ENCODE peak calls at places on chromosome 7, in five cellular contexts. One of them, this sample, is unnamed. For H3K4me1, the result is how much of the 10 kb centered on the place peaks cover.

GRCh38 chr7:112779667-112780066 is 10.5 kb downstream of the TMEM168 start:
- DNase-seq in gastrocnemius medialis: no peak
- DNase-seq in ovary: no peak
- DNase-seq in A549: no peak
- DNase-seq in K562: no peak
- DNase-seq in this sample: no peak

GRCh38 chr7:12670071-12670729 is 17.2 kb upstream of the ARL4A start:
- DNase-seq in gastrocnemius medialis: no peak
- DNase-seq in ovary: no peak
- DNase-seq in A549: no peak
- DNase-seq in K562: no peak
- DNase-seq in this sample: no peak

GRCh38 chr7:105808703-105809590 is 67.5 kb downstream of the ATXN7L1 start:
- DNase-seq in gastrocnemius medialis: no peak
- DNase-seq in ovary: no peak
- DNase-seq in A549: peak
- DNase-seq in K562: no peak
- DNase-seq in this sample: no peak

GRCh38 chr7:23220690-23221305 is 25.8 kb upstream of the GPNMB start:
- DNase-seq in gastrocnemius medialis: no peak
- DNase-seq in ovary: no peak
- DNase-seq in A549: no peak
- DNase-seq in K562: no peak
- DNase-seq in this sample: no peak

GRCh38 chr7:71429116-71429515 is 297.2 kb downstream of the GALNT17 start:
- DNase-seq in gastrocnemius medialis: no peak
- DNase-seq in ovary: no peak
- DNase-seq in A549: no peak
- DNase-seq in K562: no peak
- DNase-seq in this sample: no peak

GRCh38 chr7:130894146-130895005 is 160.4 kb upstream of the KLF14 start:
- DNase-seq in gastrocnemius medialis: peak
- DNase-seq in ovary: peak
- DNase-seq in A549: peak
- DNase-seq in K562: peak
- DNase-seq in this sample: peak

GRCh38 chr7:517848-518629 is 1.6 kb downstream of the PDGFA start:
- DNase-seq in gastrocnemius medialis: peak
- DNase-seq in ovary: peak
- DNase-seq in A549: peak
- DNase-seq in K562: peak
- DNase-seq in this sample: peak

GRCh38 chr7:16392990-16393523 is 28.3 kb downstream of the CRPPA start:
- DNase-seq in gastrocnemius medialis: no peak
- DNase-seq in ovary: no peak
- DNase-seq in A549: no peak
- DNase-seq in K562: no peak
- DNase-seq in this sample: no peak

GRCh38 chr7:4744391-4745264 is 30.8 kb upstream of the AP5Z1 start:
- DNase-seq in gastrocnemius medialis: peak
- DNase-seq in ovary: peak
- DNase-seq in A549: peak
- DNase-seq in K562: peak
- DNase-seq in this sample: peak

GRCh38 chr7:149727541-149728476 is 45.6 kb downstream of the ZNF467 start:
- DNase-seq in gastrocnemius medialis: no peak
- DNase-seq in ovary: no peak
- DNase-seq in A549: no peak
- DNase-seq in K562: no peak
- DNase-seq in this sample: no peak

GRCh38 chr7:36300696-36301350 is 88.8 kb upstream of the ANLN start:
- DNase-seq in gastrocnemius medialis: no peak
- DNase-seq in ovary: no peak
- DNase-seq in A549: no peak
- DNase-seq in K562: peak
- DNase-seq in this sample: no peak
- H3K4me1 ChIP-seq in gastrocnemius medialis: under half
- H3K4me1 ChIP-seq in ovary: under half
- H3K4me1 ChIP-seq in A549: under half
- H3K4me1 ChIP-seq in K562: under half
- H3K4me1 ChIP-seq in this sample: under half

GRCh38 chr7:100093054-100093453 is 4.3 kb downstream of the COPS6 start:
- DNase-seq in gastrocnemius medialis: no peak
- DNase-seq in ovary: no peak
- DNase-seq in A549: no peak
- DNase-seq in K562: no peak
- DNase-seq in this sample: no peak
- TF ChIP-seq POLR2A in gastrocnemius medialis: no peak
- TF ChIP-seq POLR2A in ovary: no peak
- TF ChIP-seq POLR2A in A549: no peak
- TF ChIP-seq POLR2A in K562: peak
- TF ChIP-seq POLR2A in this sample: no peak

GRCh38 chr7:47559306-47560220 is 22.3 kb downstream of the TNS3 start:
- DNase-seq in gastrocnemius medialis: no peak
- DNase-seq in ovary: no peak
- DNase-seq in A549: no peak
- DNase-seq in K562: no peak
- DNase-seq in this sample: no peak

GRCh38 chr7:47556511-47557180 is 25.3 kb downstream of the TNS3 start:
- DNase-seq in gastrocnemius medialis: no peak
- DNase-seq in ovary: no peak
- DNase-seq in A549: no peak
- DNase-seq in K562: no peak
- DNase-seq in this sample: no peak

GRCh38 chr7:47557317-47557985 is 24.5 kb downstream of the TNS3 start:
- DNase-seq in gastrocnemius medialis: peak
- DNase-seq in ovary: no peak
- DNase-seq in A549: peak
- DNase-seq in K562: no peak
- DNase-seq in this sample: no peak

GRCh38 chr7:47561715-47562446 is 20.0 kb downstream of the TNS3 start:
- DNase-seq in gastrocnemius medialis: no peak
- DNase-seq in ovary: no peak
- DNase-seq in A549: no peak
- DNase-seq in K562: no peak
- DNase-seq in this sample: no peak

GRCh38 chr7:47557986-47558670 is 23.8 kb downstream of the TNS3 start:
- DNase-seq in gastrocnemius medialis: no peak
- DNase-seq in ovary: no peak
- DNase-seq in A549: no peak
- DNase-seq in K562: no peak
- DNase-seq in this sample: no peak
- TF ChIP-seq CTCF in gastrocnemius medialis: no peak
- TF ChIP-seq CTCF in ovary: no peak
- TF ChIP-seq CTCF in A549: no peak
- TF ChIP-seq CTCF in K562: no peak
- TF ChIP-seq CTCF in this sample: no peak

DNA sequence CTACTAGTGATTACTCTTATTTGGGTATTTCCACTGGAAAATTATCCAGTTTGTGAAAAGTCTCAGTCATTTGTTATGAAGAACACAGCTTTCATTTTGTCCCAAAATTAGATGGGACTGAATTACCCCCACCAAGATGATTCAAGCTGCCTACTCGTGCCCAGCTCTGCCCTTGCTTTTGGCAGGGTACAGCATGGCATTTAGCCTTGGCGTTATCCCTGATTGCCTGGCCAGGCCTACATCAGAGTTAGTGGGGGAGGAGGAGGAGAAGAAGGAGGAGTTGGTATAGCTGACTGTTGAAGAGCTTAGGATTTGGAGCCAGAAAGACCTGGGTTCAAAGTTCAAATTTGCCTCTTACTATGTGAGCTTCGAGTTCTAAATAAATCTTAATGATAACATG is 47.4 kb downstream of the MTURN start:
- DNase-seq in gastrocnemius medialis: peak
- DNase-seq in ovary: no peak
- DNase-seq in A549: no peak
- DNase-seq in K562: no peak
- DNase-seq in this sample: no peak
- H3K4me1 ChIP-seq in gastrocnemius medialis: half or more
- H3K4me1 ChIP-seq in ovary: under half
- H3K4me1 ChIP-seq in A549: under half
- H3K4me1 ChIP-seq in K562: under half
- H3K4me1 ChIP-seq in this sample: under half

GRCh38 chr7:141737118-141737835 is 881 bp upstream of the SSBP1 start:
- DNase-seq in gastrocnemius medialis: no peak
- DNase-seq in ovary: no peak
- DNase-seq in A549: peak
- DNase-seq in K562: peak
- DNase-seq in this sample: no peak
- TF ChIP-seq POLR2A in gastrocnemius medialis: no peak
- TF ChIP-seq POLR2A in ovary: no peak
- TF ChIP-seq POLR2A in A549: no peak
- TF ChIP-seq POLR2A in K562: no peak
- TF ChIP-seq POLR2A in this sample: no peak

DNA sequence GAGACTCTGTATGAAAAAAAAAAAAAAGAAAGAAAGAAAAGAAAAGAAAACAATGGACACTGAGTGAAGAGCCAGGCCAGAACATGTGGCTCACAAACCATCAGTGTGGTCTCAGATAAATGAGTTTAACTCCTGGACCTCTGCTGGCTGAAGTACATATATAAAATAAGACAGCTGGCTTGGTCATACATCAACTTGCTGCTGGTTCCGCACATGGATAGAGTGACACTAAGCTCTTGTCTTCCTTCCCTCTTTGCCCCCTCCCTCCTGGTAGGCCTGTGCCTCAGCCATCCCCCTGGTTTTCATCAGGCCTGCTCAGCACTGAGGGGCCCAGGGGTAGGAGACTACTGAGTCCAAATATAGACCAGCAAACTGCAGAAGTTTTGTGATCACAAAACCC is 58.1 kb upstream of the DGKI start:
- DNase-seq in gastrocnemius medialis: no peak
- DNase-seq in ovary: no peak
- DNase-seq in A549: no peak
- DNase-seq in K562: no peak
- DNase-seq in this sample: no peak
- TF ChIP-seq CTCF in gastrocnemius medialis: no peak
- TF ChIP-seq CTCF in ovary: no peak
- TF ChIP-seq CTCF in A549: no peak
- TF ChIP-seq CTCF in K562: no peak
- TF ChIP-seq CTCF in this sample: no peak

DNA sequence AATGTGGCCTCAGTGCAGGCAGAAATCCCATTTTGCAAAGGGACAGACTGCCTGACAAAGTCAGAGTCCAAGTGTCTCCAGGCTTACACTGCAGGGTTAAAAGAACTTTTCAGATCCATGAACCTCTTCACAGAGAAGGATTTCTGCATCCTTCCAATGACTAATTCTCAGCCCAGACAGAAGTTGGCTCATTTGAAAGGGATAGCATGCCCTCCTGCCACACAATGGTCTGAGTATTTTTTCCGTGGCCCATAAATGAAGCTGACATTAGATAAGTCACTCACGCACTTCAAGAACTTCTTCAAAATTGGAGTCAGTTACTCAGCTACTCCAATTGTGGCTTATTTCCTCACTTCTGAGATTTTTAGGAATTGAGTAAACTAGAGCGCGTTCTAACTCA is 170.2 kb downstream of the PLXNA4 start:
- DNase-seq in gastrocnemius medialis: no peak
- DNase-seq in ovary: no peak
- DNase-seq in A549: no peak
- DNase-seq in K562: no peak
- DNase-seq in this sample: no peak
- H3K4me1 ChIP-seq in gastrocnemius medialis: under half
- H3K4me1 ChIP-seq in ovary: under half
- H3K4me1 ChIP-seq in A549: under half
- H3K4me1 ChIP-seq in K562: under half
- H3K4me1 ChIP-seq in this sample: under half

GRCh38 chr7:100965051-100965722 is 4.2 kb upstream of the MUC12 start:
- DNase-seq in gastrocnemius medialis: no peak
- DNase-seq in ovary: no peak
- DNase-seq in A549: no peak
- DNase-seq in K562: peak
- DNase-seq in this sample: no peak

GRCh38 chr7:100964630-100965029 is 4.7 kb upstream of the MUC12 start:
- DNase-seq in gastrocnemius medialis: no peak
- DNase-seq in ovary: no peak
- DNase-seq in A549: no peak
- DNase-seq in K562: no peak
- DNase-seq in this sample: no peak

GRCh38 chr7:100967292-100967863 is 2.0 kb upstream of the MUC12 start:
- DNase-seq in gastrocnemius medialis: no peak
- DNase-seq in ovary: no peak
- DNase-seq in A549: peak
- DNase-seq in K562: no peak
- DNase-seq in this sample: no peak

GRCh38 chr7:100966542-100967291 is 2.6 kb upstream of the MUC12 start:
- DNase-seq in gastrocnemius medialis: no peak
- DNase-seq in ovary: no peak
- DNase-seq in A549: no peak
- DNase-seq in K562: no peak
- DNase-seq in this sample: peak

GRCh38 chr7:100965723-100966541 is 3.4 kb upstream of the MUC12 start:
- DNase-seq in gastrocnemius medialis: peak
- DNase-seq in ovary: peak
- DNase-seq in A549: peak
- DNase-seq in K562: peak
- DNase-seq in this sample: peak
- TF ChIP-seq POLR2A in gastrocnemius medialis: no peak
- TF ChIP-seq POLR2A in ovary: no peak
- TF ChIP-seq POLR2A in A549: no peak
- TF ChIP-seq POLR2A in K562: no peak
- TF ChIP-seq POLR2A in this sample: no peak